ENCODE peak calls at places on chromosomes 3 and 15, in six cellular contexts. K is stimulated activated CD8-positive, alpha-beta memory T cell treated with anti-CD3 and anti-CD28 coated beads, Interleukin-7, amount 100 ng/mL, for 1 hour; Z is activated effector memory CD4-positive, alpha-beta T cell treated with anti-CD3 and anti-CD28 coated beads, Interleukin-2, amount 50 U/mL, for 16 hours; D is iris pigment epithelial cell; P is lower lobe of right lung; M is GM04504. T is an unnamed sample.

GRCh38 chr3:55500555-55501340 is 13.6 kb upstream of the WNT5A start:
- DNase-seq in K (no peak), Z (no peak), P (no peak), M (no peak), D (peak), T (no peak)

GRCh38 chr15:60672400-60672799 is 193.5 kb upstream of the ICE2 start:
- DNase-seq in M (no peak), K (no peak), D (no peak), Z (no peak), P (no peak), T (no peak)

GRCh38 chr3:138469869-138470268 is 35.5 kb downstream of the ESYT3 start:
- DNase-seq in M (no peak), D (no peak), Z (no peak), K (no peak), P (peak), T (no peak)

GRCh38 chr15:91867581-91868026 is 14.1 kb downstream of the SLCO3A1 start:
- DNase-seq in D (peak), P (peak), M (no peak), Z (no peak), K (no peak), T (no peak)

GRCh38 chr3:64267774-64268604 is 42.7 kb upstream of the PRICKLE2 start:
- DNase-seq in D (peak), P (peak), K (no peak), M (peak), Z (no peak), T (no peak)

GRCh38 chr3:134299185-134299887 is 48.7 kb upstream of the RYK start:
- DNase-seq in K (no peak), P (no peak), D (peak), M (peak), Z (no peak), T (no peak)

GRCh38 chr3:132180337-132180791 is 136.8 kb upstream of the ACP3 start:
- DNase-seq in D (peak), K (no peak), M (peak), P (no peak), Z (no peak), T (no peak)

GRCh38 chr3:23611737-23612295 is 193.9 kb upstream of the UBE2E1 start:
- DNase-seq in P (peak), Z (no peak), D (peak), K (no peak), M (peak), T (no peak)

GRCh38 chr15:36905908-36906307 is 194.4 kb downstream of the MEIS2 start:
- DNase-seq in D (peak), Z (no peak), P (no peak), K (no peak), M (peak), T (no peak)

GRCh38 chr15:68272797-68273271 is 4.7 kb upstream of the FEM1B start:
- DNase-seq in Z (no peak), K (no peak), P (no peak), M (peak), D (peak), T (no peak)

GRCh38 chr3:17714473-17714872 is 28.0 kb downstream of the TBC1D5 start:
- DNase-seq in Z (no peak), D (no peak), M (no peak), K (no peak), P (no peak), T (no peak)

GRCh38 chr3:59482001-59482400 is 432.2 kb upstream of the CFAP20DC start:
- DNase-seq in K (no peak), Z (no peak), P (no peak), D (peak), M (no peak), T (no peak)

GRCh38 chr3:183074881-183075280 is 24.4 kb downstream of the MCCC1 start:
- DNase-seq in D (no peak), P (no peak), M (no peak), K (no peak), Z (no peak), T (no peak)

GRCh38 chr3:24160424-24160823 is 215.3 kb downstream of the NR1D2 start:
- DNase-seq in M (no peak), K (no peak), P (no peak), Z (no peak), D (no peak), T (no peak)

GRCh38 chr15:100318880-100319279 is 22.9 kb downstream of the ADAMTS17 start:
- DNase-seq in D (no peak), M (no peak), P (no peak), Z (no peak), K (no peak), T (no peak)

GRCh38 chr15:31020542-31020941 is 29.1 kb upstream of the MTMR10 start:
- DNase-seq in P (no peak), K (no peak), Z (no peak), D (no peak), M (no peak), T (no peak)

T was measured in GM12892.